ENCODE peak calls at places on chromosome 20, in ten cellular contexts. Q is activated T-helper 1 cell treated with Interleukin-2 at 50 U/mL for 16 hours, X is heart right ventricle, N is Ammon's horn, V is stromal cell of bone marrow, Y is H54, F is DMS153, B is ELR, P is omental fat pad, D is Daoy. S is an unnamed sample.

GRCh38 chr20:62211216-62211615 is 8.9 kb downstream of the HRH3 start:
- DNase-seq in Q (no peak), X (peak; percentile 4), N (no peak), V (no peak), Y (no peak), F (no peak), B (no peak), P (no peak), D (no peak), S (no peak)

GRCh38 chr20:39453890-39454289 is 491.7 kb downstream of the DHX35 start:
- DNase-seq in Q (no peak), X (no peak), N (peak; percentile 10), V (no peak), Y (no peak), F (no peak), B (no peak), P (no peak), D (no peak), S (no peak)

GRCh38 chr20:33308668-33309067 is 25.7 kb downstream of the BPIFB1 start:
- DNase-seq in Q (no peak), X (no peak), N (no peak), V (no peak), Y (no peak), F (no peak), B (no peak), P (no peak), D (no peak), S (no peak)

GRCh38 chr20:22802296-22802695 is 217.9 kb upstream of the FOXA2 start:
- DNase-seq in Q (no peak), X (no peak), N (no peak), V (no peak), Y (no peak), F (no peak), B (no peak), P (no peak), D (no peak), S (no peak)

GRCh38 chr20:48096957-48097890 is 311.9 kb upstream of the SULF2 start:
- DNase-seq in Q (no peak), X (peak; percentile 20), N (no peak), V (no peak), Y (no peak), F (no peak), B (no peak), P (no peak), D (no peak), S (no peak)

GRCh38 chr20:6559791-6560190 is 207.7 kb upstream of the BMP2 start:
- DNase-seq in Q (no peak), X (no peak), N (no peak), V (no peak), Y (no peak), F (no peak), B (no peak), P (no peak), D (no peak), S (no peak)

GRCh38 chr20:57480444-57481152 is 44.3 kb downstream of the CTCFL start:
- DNase-seq in Q (no peak), X (no peak), N (no peak), V (no peak), Y (no peak), F (no peak), B (no peak), P (no peak), D (no peak), S (no peak)

GRCh38 chr20:19269737-19270325 is 57.4 kb downstream of the SLC24A3 start:
- DNase-seq in Q (no peak), X (no peak), N (no peak), V (no peak), Y (no peak), F (no peak), B (peak; percentile 76), P (no peak), D (peak; percentile 19), S (no peak)

GRCh38 chr20:4087923-4088322 is 72.6 kb upstream of the RNF24 start:
- DNase-seq in Q (no peak), X (no peak), N (no peak), V (no peak), Y (no peak), F (no peak), B (peak; percentile 76), P (no peak), D (peak; percentile 49), S (no peak)

GRCh38 chr20:35328095-35328685 is 36.0 kb upstream of the FAM83C start:
- DNase-seq in Q (no peak), X (no peak), N (no peak), V (no peak), Y (no peak), F (no peak), B (no peak), P (no peak), D (no peak), S (no peak)

GRCh38 chr20:62770916-62771315 is 25.4 kb upstream of the MRGBP start:
- DNase-seq in Q (no peak), X (peak; percentile 3), N (no peak), V (no peak), Y (no peak), F (no peak), B (no peak), P (no peak), D (no peak), S (no peak)

GRCh38 chr20:41287327-41287726 is 30.2 kb downstream of the ZHX3 start:
- DNase-seq in Q (no peak), X (no peak), N (no peak), V (peak; percentile 57), Y (no peak), F (no peak), B (peak; percentile 99), P (no peak), D (peak; percentile 5), S (no peak)

GRCh38 chr20:31860431-31861345 is 9.6 kb downstream of the DUSP15 start:
- DNase-seq in Q (no peak), X (no peak), N (no peak), V (peak; percentile 54), Y (peak; percentile 87), F (no peak), B (peak; percentile 60), P (no peak), D (peak; percentile 53), S (no peak)